ENCODE peak calls at places on chromosome 13, in nine cellular contexts. O is non-pigmented ciliary epithelial cell; U is GM13976; N is activated effector memory CD4-positive, alpha-beta T cell treated with anti-CD3 and anti-CD28 coated beads, Interleukin-2, amount 50 U/mL, for 16 hours; P is NCI-H1092; M is naive thymus-derived CD8-positive, alpha-beta T cell; D is HCEC 1CT; R is activated CD4-positive, alpha-beta T cell treated with anti-CD3 and anti-CD28 coated beads, Interleukin-2, amount 50 U/mL, for 24 hours; C is cardiac muscle cell. T is an unnamed sample.

GRCh38 chr13:38173403-38173802 is 176.2 kb upstream of the UFM1 start:
- DNase-seq in O (no peak), U (no peak), N (no peak), P (no peak), M (no peak), D (no peak), R (no peak), C (no peak), T (no peak)

GRCh38 chr13:106233336-106233735 is 302.1 kb downstream of the EFNB2 start:
- DNase-seq in O (no peak), U (no peak), N (no peak), P (no peak), M (no peak), D (no peak), R (no peak), C (no peak), T (no peak)

GRCh38 chr13:101211261-101211660 is 205.0 kb downstream of the NALCN start:
- DNase-seq in O (peak), U (no peak), N (no peak), P (no peak), M (no peak), D (peak), R (no peak), C (no peak), T (no peak)

GRCh38 chr13:61477619-61478018 is 62.0 kb upstream of the PCDH20 start:
- DNase-seq in O (no peak), U (no peak), N (no peak), P (no peak), M (no peak), D (no peak), R (no peak), C (no peak), T (no peak)

GRCh38 chr13:93660664-93661063 is 434.1 kb downstream of the GPC6 start:
- DNase-seq in O (no peak), U (no peak), N (no peak), P (no peak), M (no peak), D (no peak), R (no peak), C (no peak), T (no peak)

GRCh38 chr13:90675129-90675528 is 672.4 kb upstream of the MIR17HG start:
- DNase-seq in O (no peak), U (no peak), N (no peak), P (no peak), M (no peak), D (no peak), R (no peak), C (peak), T (no peak)

GRCh38 chr13:76164290-76164689 is 528.2 kb downstream of the LMO7 start:
- DNase-seq in O (no peak), U (no peak), N (no peak), P (no peak), M (no peak), D (no peak), R (no peak), C (no peak), T (no peak)

GRCh38 chr13:106530907-106531520 is 4.4 kb downstream of the EFNB2 start:
- DNase-seq in O (no peak), U (no peak), N (no peak), P (no peak), M (no peak), D (no peak), R (no peak), C (no peak), T (no peak)

GRCh38 chr13:21326155-21327030 is 132.7 kb downstream of the ZDHHC20 start:
- DNase-seq in O (no peak), U (no peak), N (no peak), P (no peak), M (no peak), D (peak), R (no peak), C (peak), T (no peak)

GRCh38 chr13:94329754-94330551 is 149.5 kb downstream of the DCT start:
- DNase-seq in O (no peak), U (no peak), N (no peak), P (no peak), M (no peak), D (peak), R (no peak), C (no peak), T (no peak)

GRCh38 chr13:45928843-45929242 is 77.3 kb upstream of the SIAH3 start:
- DNase-seq in O (no peak), U (no peak), N (no peak), P (no peak), M (no peak), D (no peak), R (no peak), C (no peak), T (no peak)

T was measured in HuH-7.